ENCODE peak calls at places on chromosomes 11 and 22, in six cellular contexts. I is fibroblast of lung, Z is astrocyte of the spinal cord, Y is OCI-LY7, K is fibroblast of mammary gland, T is pancreas. M is an unnamed sample.
A peak's percentile ranks its signal among the peaks of the same experiment; 100 is the strongest.

GRCh38 chr22:46027219-46028068 is 50.5 kb upstream of the WNT7B start:
- DNase-seq in I (no peak), Z (no peak), Y (peak; percentile 22), K (no peak), T (peak; percentile 82), M (no peak)

GRCh38 chr11:82523141-82523540 is 210.5 kb downstream of the FAM181B start:
- DNase-seq in I (no peak), Z (no peak), Y (no peak), K (no peak), T (no peak), M (no peak)

GRCh38 chr11:95725169-95725568 is 64.4 kb downstream of the FAM76B start:
- DNase-seq in I (no peak), Z (no peak), Y (no peak), K (no peak), T (no peak), M (no peak)

GRCh38 chr11:10294289-10294953 is 402 bp upstream of the SBF2 start:
- DNase-seq in I (peak; percentile 88), Z (peak; percentile 62), Y (no peak), K (peak; percentile 75), T (peak; percentile 36), M (no peak)

GRCh38 chr11:85759915-85760314 is 51.0 kb downstream of the SYTL2 start:
- DNase-seq in I (peak; percentile 89), Z (peak; percentile 90), Y (no peak), K (peak; percentile 92), T (no peak), M (no peak)

GRCh38 chr11:94675239-94675638 is 92.9 kb upstream of the AMOTL1 start:
- DNase-seq in I (no peak), Z (no peak), Y (no peak), K (no peak), T (no peak), M (no peak)

GRCh38 chr22:24499706-24500105 is 4.6 kb downstream of the UPB1 start:
- DNase-seq in I (no peak), Z (no peak), Y (no peak), K (no peak), T (no peak), M (no peak)

GRCh38 chr11:37973926-37974325 is 1375.9 kb upstream of the RAG2 start:
- DNase-seq in I (no peak), Z (peak; percentile 16), Y (no peak), K (no peak), T (no peak), M (no peak)

GRCh38 chr22:35525687-35526332 is 14.8 kb upstream of the RASD2 start:
- DNase-seq in I (no peak), Z (no peak), Y (no peak), K (no peak), T (no peak), M (no peak)

GRCh38 chr22:46941958-46942815 is 179.7 kb downstream of the TBC1D22A start:
- DNase-seq in I (no peak), Z (no peak), Y (no peak), K (peak; percentile 60), T (no peak), M (no peak)

GRCh38 chr11:11163256-11163655 is 189.8 kb downstream of the CSNK2A3 start:
- DNase-seq in I (no peak), Z (no peak), Y (peak; percentile 14), K (peak; percentile 12), T (no peak), M (no peak)

GRCh38 chr11:2510626-2511402 is 66.0 kb downstream of the KCNQ1 start:
- DNase-seq in I (no peak), Z (no peak), Y (no peak), K (no peak), T (peak; percentile 9), M (no peak)

GRCh38 chr11:85664561-85665481 is at the start of gene CREBZF:
- DNase-seq in I (peak; percentile 97), Z (peak; percentile 96), Y (peak; percentile 96), K (peak; percentile 94), T (peak; percentile 94), M (peak; percentile 96)

GRCh38 chr22:42357634-42358296 is 74.4 kb downstream of the NFAM1 start:
- DNase-seq in I (no peak), Z (no peak), Y (no peak), K (no peak), T (peak; percentile 80), M (no peak)

GRCh38 chr11:66915046-66915832 is 42.9 kb downstream of the PC start:
- DNase-seq in I (no peak), Z (peak; percentile 61), Y (no peak), K (no peak), T (no peak), M (no peak)

GRCh38 chr11:125724125-125724524 is 22.0 kb upstream of the PATE1 start:
- DNase-seq in I (peak; percentile 1), Z (no peak), Y (peak; percentile 10), K (peak; percentile 10), T (no peak), M (no peak)

GRCh38 chr11:95304777-95305176 is 73.8 kb upstream of the SESN3 start:
- DNase-seq in I (no peak), Z (no peak), Y (no peak), K (no peak), T (no peak), M (no peak)

GRCh38 chr11:100105605-100106358 is 581.3 kb upstream of the ARHGAP42 start:
- DNase-seq in I (no peak), Z (no peak), Y (peak; percentile 17), K (no peak), T (no peak), M (no peak)

GRCh38 chr11:19344661-19345518 is 104.1 kb upstream of the E2F8 start:
- DNase-seq in I (peak; percentile 33), Z (peak; percentile 31), Y (no peak), K (peak; percentile 59), T (peak; percentile 17), M (peak; percentile 54)

GRCh38 chr11:103483996-103484395 is 374.8 kb downstream of the DYNC2H1 start:
- DNase-seq in I (no peak), Z (no peak), Y (no peak), K (no peak), T (no peak), M (no peak)

GRCh38 chr11:75347781-75348613 is 3.5 kb downstream of the ARRB1 start:
- DNase-seq in I (peak; percentile 98), Z (peak; percentile 83), Y (no peak), K (peak; percentile 98), T (no peak), M (no peak)

GRCh38 chr11:64372802-64373597 is 14.0 kb downstream of the RPS6KA4 start:
- DNase-seq in I (no peak), Z (no peak), Y (no peak), K (peak; percentile 37), T (no peak), M (no peak)

GRCh38 chr11:121250843-121251242 is 41.7 kb upstream of the SC5D start:
- DNase-seq in I (no peak), Z (peak; percentile 26), Y (no peak), K (no peak), T (no peak), M (no peak)

DNA sequence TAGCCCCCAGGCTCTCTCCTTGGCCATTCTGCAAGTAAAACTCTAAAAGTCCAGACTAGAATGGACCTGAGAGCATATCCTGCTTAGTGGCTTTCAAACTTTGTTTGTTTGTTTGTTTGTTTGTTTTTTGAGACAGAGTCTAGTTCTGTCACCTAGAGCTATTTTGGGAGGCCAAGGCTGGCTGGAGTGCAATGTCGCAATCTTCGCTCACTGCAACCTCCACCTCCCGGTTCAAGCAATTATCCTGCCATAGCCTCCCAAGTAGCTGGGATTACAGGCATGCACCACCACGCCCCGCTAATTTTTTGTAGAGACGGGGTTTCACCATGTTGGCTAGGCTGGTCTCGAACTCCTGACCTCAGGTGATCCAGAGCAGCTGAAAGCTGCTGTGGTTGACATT is 28.9 kb downstream of the DAGLA start:
- DNase-seq in I (no peak), Z (no peak), Y (no peak), K (no peak), T (no peak), M (no peak)
- H3K4me3 ChIP-seq in I (no peak overlapping the region), Z (no peak overlapping the region), Y (no peak overlapping the region), K (no peak overlapping the region), T (no peak overlapping the region), M (no peak overlapping the region)

GRCh38 chr11:134411887-134412507 is at the start of gene B3GAT1:
- DNase-seq in I (no peak), Z (no peak), Y (no peak), K (no peak), T (no peak), M (no peak)

GRCh38 chr11:134409552-134410429 is 2.3 kb downstream of the B3GAT1 start:
- DNase-seq in I (no peak), Z (no peak), Y (no peak), K (no peak), T (no peak), M (no peak)

GRCh38 chr11:134413334-134414035 is 1.4 kb upstream of the B3GAT1 start:
- DNase-seq in I (no peak), Z (no peak), Y (no peak), K (no peak), T (no peak), M (no peak)

GRCh38 chr11:134412508-134413333 is 679 bp upstream of the B3GAT1 start:
- DNase-seq in I (no peak), Z (no peak), Y (no peak), K (no peak), T (no peak), M (no peak)

GRCh38 chr11:134410766-134411165 is 1.3 kb downstream of the B3GAT1 start:
- DNase-seq in I (no peak), Z (no peak), Y (no peak), K (no peak), T (no peak), M (no peak)
- H3K4me3 ChIP-seq in I (no peak overlapping the region), Z (no peak overlapping the region), Y (no peak overlapping the region), K (no peak overlapping the region), T (no peak overlapping the region), M (no peak overlapping the region)

GRCh38 chr11:93526691-93527583 is 16.3 kb downstream of the SMCO4 start:
- DNase-seq in I (no peak), Z (no peak), Y (peak; percentile 49), K (no peak), T (no peak), M (peak; percentile 51)
- H3K4me3 ChIP-seq in I (no peak overlapping the region), Z (no peak overlapping the region), Y (peak overlapping the region; percentile 56), K (no peak overlapping the region), T (no peak overlapping the region), M (peak overlapping the region; percentile 2)

GRCh38 chr11:46315783-46316563 is 31.3 kb upstream of the DGKZ start:
- DNase-seq in I (no peak), Z (no peak), Y (no peak), K (no peak), T (peak; percentile 83), M (no peak)

GRCh38 chr11:46322759-46323158 is 24.5 kb upstream of the DGKZ start:
- DNase-seq in I (peak; percentile 59), Z (no peak), Y (peak; percentile 25), K (peak; percentile 52), T (no peak), M (no peak)

GRCh38 chr11:46315033-46315738 is 32.1 kb upstream of the DGKZ start:
- DNase-seq in I (peak; percentile 83), Z (peak; percentile 82), Y (peak; percentile 79), K (peak; percentile 83), T (peak; percentile 74), M (peak; percentile 79)

GRCh38 chr11:46321757-46322156 is 25.5 kb upstream of the DGKZ start:
- DNase-seq in I (peak; percentile 57), Z (no peak), Y (no peak), K (peak; percentile 51), T (no peak), M (no peak)

DNA sequence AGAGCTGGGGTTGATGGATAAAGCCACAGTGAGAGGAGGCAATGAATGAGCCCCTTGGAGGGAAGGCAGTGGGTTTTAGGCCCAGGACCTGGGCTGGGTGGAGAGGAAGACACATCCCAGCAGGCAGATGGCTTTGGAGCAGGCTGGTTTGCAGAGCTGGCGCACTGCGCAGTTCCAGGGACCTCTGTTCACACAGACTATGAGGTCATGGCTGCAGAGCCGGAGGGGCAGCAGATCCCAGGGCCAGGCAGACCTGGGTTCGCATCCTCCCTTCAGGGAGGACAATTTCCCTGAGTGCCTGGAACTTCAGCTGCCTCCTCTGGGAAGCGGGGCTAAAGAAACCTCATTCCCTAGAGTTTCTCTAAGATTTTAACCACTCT is 28.2 kb upstream of the DGKZ start:
- DNase-seq in I (no peak), Z (no peak), Y (no peak), K (no peak), T (no peak), M (no peak)
- H3K4me3 ChIP-seq in I (no peak overlapping the region), Z (no peak overlapping the region), Y (no peak overlapping the region), K (no peak overlapping the region), T (no peak overlapping the region), M (no peak overlapping the region)